ENCODE peak calls at places on chromosomes 4 and X, in five cellular contexts. One of them, this sample, is unnamed.

GRCh38 chr4:99885063-99885664 is 9.1 kb downstream of the LAMTOR3 start:
- DNase-seq in cardiac muscle cell: peak
- DNase-seq in esophagus squamous epithelium: no peak
- DNase-seq in AG04450: no peak
- DNase-seq in activated B cell treated with CpG ODN at 0.5 μM for 24 hours: no peak
- DNase-seq in this sample: no peak

GRCh38 chr4:117965608-117966007 is 68.7 kb upstream of the NDST3 start:
- DNase-seq in cardiac muscle cell: no peak
- DNase-seq in esophagus squamous epithelium: no peak
- DNase-seq in AG04450: no peak
- DNase-seq in activated B cell treated with CpG ODN at 0.5 μM for 24 hours: no peak
- DNase-seq in this sample: no peak

GRCh38 chr4:35138449-35138848 is 1105.9 kb downstream of the ARAP2 start:
- DNase-seq in cardiac muscle cell: no peak
- DNase-seq in esophagus squamous epithelium: no peak
- DNase-seq in AG04450: no peak
- DNase-seq in activated B cell treated with CpG ODN at 0.5 μM for 24 hours: no peak
- DNase-seq in this sample: no peak

GRCh38 chr4:123411514-123411913 is 14.9 kb downstream of the SPRY1 start:
- DNase-seq in cardiac muscle cell: no peak
- DNase-seq in esophagus squamous epithelium: no peak
- DNase-seq in AG04450: no peak
- DNase-seq in activated B cell treated with CpG ODN at 0.5 μM for 24 hours: no peak
- DNase-seq in this sample: no peak

GRCh38 chr4:142044271-142044670 is 407.9 kb downstream of the IL15 start:
- DNase-seq in cardiac muscle cell: peak
- DNase-seq in esophagus squamous epithelium: no peak
- DNase-seq in AG04450: no peak
- DNase-seq in activated B cell treated with CpG ODN at 0.5 μM for 24 hours: no peak
- DNase-seq in this sample: no peak

GRCh38 chrX:124242160-124242559 is 90.3 kb upstream of the TEX13D start:
- DNase-seq in cardiac muscle cell: no peak
- DNase-seq in esophagus squamous epithelium: no peak
- DNase-seq in AG04450: no peak
- DNase-seq in activated B cell treated with CpG ODN at 0.5 μM for 24 hours: no peak
- DNase-seq in this sample: no peak

GRCh38 chr4:151376540-151376939 is 32.4 kb upstream of the FHIP1A start:
- DNase-seq in cardiac muscle cell: no peak
- DNase-seq in esophagus squamous epithelium: no peak
- DNase-seq in AG04450: no peak
- DNase-seq in activated B cell treated with CpG ODN at 0.5 μM for 24 hours: no peak
- DNase-seq in this sample: no peak

GRCh38 chrX:334971-335757 is 16.6 kb upstream of the GTPBP6 start:
- DNase-seq in cardiac muscle cell: no peak
- DNase-seq in esophagus squamous epithelium: no peak
- DNase-seq in AG04450: no peak
- DNase-seq in activated B cell treated with CpG ODN at 0.5 μM for 24 hours: no peak
- DNase-seq in this sample: no peak

GRCh38 chrX:15404712-15405111 is 20.5 kb upstream of the VEGFD start:
- DNase-seq in cardiac muscle cell: peak
- DNase-seq in esophagus squamous epithelium: no peak
- DNase-seq in AG04450: no peak
- DNase-seq in activated B cell treated with CpG ODN at 0.5 μM for 24 hours: no peak
- DNase-seq in this sample: no peak

GRCh38 chrX:119118780-119119395 is 8.7 kb downstream of the KIAA1210 start:
- DNase-seq in cardiac muscle cell: peak
- DNase-seq in esophagus squamous epithelium: no peak
- DNase-seq in AG04450: no peak
- DNase-seq in activated B cell treated with CpG ODN at 0.5 μM for 24 hours: peak
- DNase-seq in this sample: peak
- TF ChIP-seq CTCF in cardiac muscle cell: peak
- TF ChIP-seq CTCF in esophagus squamous epithelium: peak
- TF ChIP-seq CTCF in AG04450: peak
- TF ChIP-seq CTCF in activated B cell treated with CpG ODN at 0.5 μM for 24 hours: no peak
- TF ChIP-seq CTCF in this sample: no peak

DNA sequence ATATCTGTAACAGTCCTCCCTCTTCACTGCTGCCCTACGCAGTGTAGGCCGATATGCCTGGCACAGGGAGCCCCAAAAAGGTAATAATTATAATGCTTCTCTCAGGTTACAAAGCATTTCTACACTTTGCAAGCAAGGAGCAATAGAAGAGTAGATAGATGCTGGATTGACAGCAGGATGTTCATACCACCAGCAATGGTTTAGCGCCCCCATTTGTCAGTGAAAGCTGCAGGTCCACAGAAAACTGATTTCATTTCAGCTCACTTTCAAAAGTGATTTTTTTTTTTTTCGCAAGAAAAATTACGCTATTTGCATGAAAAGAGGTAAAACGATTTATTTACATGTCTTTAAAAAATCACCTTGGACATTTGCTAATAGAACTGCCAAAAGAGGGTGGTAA is 34.5 kb downstream of the HPF1 start:
- DNase-seq in cardiac muscle cell: peak
- DNase-seq in esophagus squamous epithelium: no peak
- DNase-seq in AG04450: no peak
- DNase-seq in activated B cell treated with CpG ODN at 0.5 μM for 24 hours: no peak
- DNase-seq in this sample: no peak
- TF ChIP-seq CTCF in cardiac muscle cell: peak
- TF ChIP-seq CTCF in esophagus squamous epithelium: no peak
- TF ChIP-seq CTCF in AG04450: peak
- TF ChIP-seq CTCF in activated B cell treated with CpG ODN at 0.5 μM for 24 hours: no peak
- TF ChIP-seq CTCF in this sample: no peak

GRCh38 chrX:83759872-83760271 is 101.1 kb upstream of the CYLC1 start:
- DNase-seq in cardiac muscle cell: no peak
- DNase-seq in esophagus squamous epithelium: no peak
- DNase-seq in AG04450: no peak
- DNase-seq in activated B cell treated with CpG ODN at 0.5 μM for 24 hours: no peak
- DNase-seq in this sample: no peak
- TF ChIP-seq CTCF in cardiac muscle cell: no peak
- TF ChIP-seq CTCF in esophagus squamous epithelium: no peak
- TF ChIP-seq CTCF in AG04450: no peak
- TF ChIP-seq CTCF in activated B cell treated with CpG ODN at 0.5 μM for 24 hours: no peak
- TF ChIP-seq CTCF in this sample: no peak

GRCh38 chr4:89482248-89482647 is 174.6 kb upstream of the GPRIN3 start:
- DNase-seq in cardiac muscle cell: peak
- DNase-seq in esophagus squamous epithelium: no peak
- DNase-seq in AG04450: no peak
- DNase-seq in activated B cell treated with CpG ODN at 0.5 μM for 24 hours: no peak
- DNase-seq in this sample: no peak

GRCh38 chr4:89489338-89489771 is 181.8 kb upstream of the GPRIN3 start:
- DNase-seq in cardiac muscle cell: no peak
- DNase-seq in esophagus squamous epithelium: no peak
- DNase-seq in AG04450: no peak
- DNase-seq in activated B cell treated with CpG ODN at 0.5 μM for 24 hours: no peak
- DNase-seq in this sample: no peak

GRCh38 chr4:89482926-89483595 is 175.5 kb upstream of the GPRIN3 start:
- DNase-seq in cardiac muscle cell: no peak
- DNase-seq in esophagus squamous epithelium: no peak
- DNase-seq in AG04450: no peak
- DNase-seq in activated B cell treated with CpG ODN at 0.5 μM for 24 hours: no peak
- DNase-seq in this sample: no peak

GRCh38 chr4:89486673-89487072 is 179.1 kb upstream of the GPRIN3 start:
- DNase-seq in cardiac muscle cell: no peak
- DNase-seq in esophagus squamous epithelium: no peak
- DNase-seq in AG04450: no peak
- DNase-seq in activated B cell treated with CpG ODN at 0.5 μM for 24 hours: no peak
- DNase-seq in this sample: no peak

DNA sequence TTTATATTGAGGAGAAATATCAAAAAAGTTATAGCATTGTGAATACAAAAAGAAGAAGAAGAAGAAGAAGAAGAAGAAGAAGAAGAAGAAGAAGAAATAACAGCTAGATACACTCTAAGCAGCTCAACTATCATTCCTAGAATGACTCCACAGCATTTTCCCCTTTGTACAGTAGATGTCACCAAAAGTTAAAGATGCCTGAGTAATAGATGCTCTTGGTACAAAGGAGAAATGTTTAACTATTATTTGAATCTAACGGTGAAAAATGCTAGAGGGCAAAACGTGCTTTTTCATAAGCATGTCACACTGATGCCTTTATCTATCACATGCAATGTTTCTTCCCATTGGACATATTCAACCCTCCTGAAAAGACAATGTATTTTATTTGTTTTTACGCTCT is 178.4 kb upstream of the GPRIN3 start:
- DNase-seq in cardiac muscle cell: peak
- DNase-seq in esophagus squamous epithelium: no peak
- DNase-seq in AG04450: no peak
- DNase-seq in activated B cell treated with CpG ODN at 0.5 μM for 24 hours: no peak
- DNase-seq in this sample: no peak
- TF ChIP-seq CTCF in cardiac muscle cell: peak
- TF ChIP-seq CTCF in esophagus squamous epithelium: no peak
- TF ChIP-seq CTCF in AG04450: peak
- TF ChIP-seq CTCF in activated B cell treated with CpG ODN at 0.5 μM for 24 hours: no peak
- TF ChIP-seq CTCF in this sample: no peak

This sample was measured in omental fat pad.